ENCODE peak calls at places on chromosomes 5 and 9, in eight cellular contexts. C is fibroblast of villous mesenchyme; S is NCI-H774; Q is AG09319; M is H54; X is fibroblast of pulmonary artery; H is GM10248; B is stimulated activated CD4-positive, alpha-beta T cell treated with anti-CD3 and anti-CD28 coated beads, Interleukin-2, amount 100 ng/mL, for 48 hours. W is an unnamed sample.

GRCh38 chr9:29332789-29333188 is 1759.5 kb upstream of the C9orf72 start:
- DNase-seq in C (peak; percentile 73), S (no peak), Q (no peak), M (no peak), X (peak; percentile 80), H (no peak), B (no peak), W (no peak)

GRCh38 chr5:172106511-172107356 is 81.3 kb downstream of the STK10 start:
- DNase-seq in C (peak; percentile 25), S (peak; percentile 11), Q (no peak), M (peak; percentile 39), X (peak; percentile 33), H (peak; percentile 64), B (peak; percentile 76), W (peak; percentile 67)

GRCh38 chr5:17218353-17219005 is 1.0 kb downstream of the BASP1 start:
- DNase-seq in C (peak; percentile 61), S (no peak), Q (no peak), M (peak; percentile 35), X (peak; percentile 80), H (peak; percentile 36), B (no peak), W (peak; percentile 54)

GRCh38 chr5:126120939-126121338 is 302.3 kb upstream of the GRAMD2B start:
- DNase-seq in C (no peak), S (no peak), Q (no peak), M (no peak), X (no peak), H (no peak), B (no peak), W (no peak)

GRCh38 chr5:59557572-59557971 is 336.0 kb downstream of the PDE4D start:
- DNase-seq in C (no peak), S (no peak), Q (no peak), M (no peak), X (no peak), H (no peak), B (no peak), W (no peak)

GRCh38 chr5:72305194-72306142 is 14.6 kb downstream of the MRPS27 start:
- DNase-seq in C (peak; percentile 45), S (no peak), Q (no peak), M (no peak), X (no peak), H (peak; percentile 24), B (no peak), W (no peak)

GRCh38 chr5:1847611-1848010 is 35.1 kb downstream of the IRX4 start:
- DNase-seq in C (no peak), S (no peak), Q (no peak), M (no peak), X (no peak), H (no peak), B (no peak), W (no peak)

GRCh38 chr9:113636165-113636564 is 172.6 kb downstream of the RGS3 start:
- DNase-seq in C (no peak), S (no peak), Q (peak; percentile 42), M (no peak), X (no peak), H (no peak), B (no peak), W (no peak)

GRCh38 chr5:132134384-132134783 is 60.8 kb downstream of the CSF2 start:
- DNase-seq in C (peak; percentile 27), S (no peak), Q (no peak), M (peak; percentile 5), X (peak; percentile 50), H (no peak), B (no peak), W (no peak)

GRCh38 chr9:120918931-120919638 is 7.5 kb downstream of the TRAF1 start:
- DNase-seq in C (peak; percentile 47), S (no peak), Q (no peak), M (no peak), X (no peak), H (no peak), B (no peak), W (no peak)

GRCh38 chr5:93807860-93808259 is 66.5 kb upstream of the POU5F2 start:
- DNase-seq in C (no peak), S (no peak), Q (no peak), M (no peak), X (no peak), H (no peak), B (no peak), W (no peak)

GRCh38 chr5:122111513-122111912 is 17.8 kb upstream of the ZNF474 start:
- DNase-seq in C (no peak), S (peak; percentile 28), Q (no peak), M (no peak), X (no peak), H (no peak), B (no peak), W (no peak)

GRCh38 chr5:83487155-83487554 is 15.6 kb downstream of the VCAN start:
- DNase-seq in C (no peak), S (no peak), Q (no peak), M (no peak), X (no peak), H (no peak), B (no peak), W (no peak)

GRCh38 chr9:130301483-130302286 is 36.1 kb downstream of the HMCN2 start:
- DNase-seq in C (no peak), S (no peak), Q (no peak), M (no peak), X (no peak), H (no peak), B (no peak), W (no peak)

W was measured in cerebellar cortex.